ENCODE peak calls at places on chromosomes 13 and 19, in ten cellular contexts. L, S, Q, T, H, Y, A, V, F and P are unnamed samples.

GRCh38 chr13:36887758-36888521 is 32.1 kb downstream of the SMAD9 start:
- DNase-seq in S (no peak), A (no peak), Q (no peak), H (no peak), L (no peak), T (no peak), V (no peak), Y (no peak), F (no peak), P (no peak)

GRCh38 chr13:48185018-48185417 is 48.0 kb upstream of the ITM2B start:
- DNase-seq in L (no peak), Y (no peak), H (no peak), A (no peak), Q (peak; percentile 14), F (no peak), T (no peak), V (no peak), S (no peak), P (no peak)

GRCh38 chr19:29745253-29745652 is 30.2 kb upstream of the C19orf12 start:
- DNase-seq in Q (no peak), H (no peak), A (no peak), S (no peak), Y (peak; percentile 37), F (no peak), V (no peak), L (no peak), T (no peak), P (no peak)

GRCh38 chr13:31944262-31945160 is 87.1 kb upstream of the FRY start:
- DNase-seq in F (no peak), Y (no peak), Q (no peak), H (no peak), A (no peak), S (no peak), L (no peak), T (no peak), V (no peak), P (no peak)

GRCh38 chr13:96817336-96817941 is 176.8 kb downstream of the OXGR1 start:
- DNase-seq in S (no peak), T (peak; percentile 25), H (no peak), Y (no peak), A (no peak), F (no peak), Q (peak; percentile 34), L (no peak), V (no peak), P (no peak)

GRCh38 chr19:30113182-30113581 is 171.1 kb downstream of the URI1 start:
- DNase-seq in T (no peak), S (no peak), V (no peak), A (no peak), Q (no peak), L (no peak), F (no peak), H (no peak), Y (no peak), P (no peak)

GRCh38 chr13:79492313-79492798 is 11.4 kb downstream of the NDFIP2 start:
- DNase-seq in T (peak; percentile 62), F (no peak), V (peak; percentile 28), L (no peak), Y (no peak), S (no peak), A (no peak), Q (peak; percentile 55), H (no peak), P (no peak)

GRCh38 chr13:110113284-110113764 is 193.6 kb downstream of the COL4A1 start:
- DNase-seq in Y (no peak), A (no peak), L (no peak), S (no peak), F (no peak), V (no peak), T (peak; percentile 90), H (peak; percentile 78), Q (peak; percentile 93), P (no peak)

GRCh38 chr19:7072541-7072940 is 3.0 kb downstream of the ZNF557 start:
- DNase-seq in Y (no peak), T (no peak), V (no peak), H (no peak), Q (no peak), L (no peak), S (no peak), F (no peak), A (no peak), P (no peak)

GRCh38 chr19:1163934-1164683 is 10.0 kb downstream of the SBNO2 start:
- DNase-seq in S (no peak), A (no peak), H (peak; percentile 85), Y (peak; percentile 78), Q (no peak), F (no peak), T (no peak), L (no peak), V (no peak), P (no peak)

GRCh38 chr19:12938536-12939291 is at the start of gene CALR:
- DNase-seq in A (no peak), V (no peak), T (no peak), F (no peak), Y (no peak), Q (peak; percentile 43), S (peak; percentile 52), L (no peak), H (peak; percentile 78), P (no peak)

GRCh38 chr13:110641055-110642015 is 26.0 kb downstream of the NAXD start:
- DNase-seq in A (no peak), F (no peak), S (peak; percentile 67), T (no peak), L (peak; percentile 47), H (no peak), V (no peak), Q (no peak), Y (no peak), P (no peak)

GRCh38 chr19:17311455-17312248 is 2.3 kb downstream of the DDA1 start:
- DNase-seq in V (no peak), H (no peak), A (no peak), T (peak; percentile 63), F (no peak), L (no peak), S (no peak), Q (peak; percentile 77), Y (no peak), P (no peak)

GRCh38 chr13:51643882-51644281 is 59.6 kb downstream of the WDFY2 start:
- DNase-seq in S (no peak), F (peak; percentile 62), Q (peak; percentile 86), A (no peak), H (no peak), Y (no peak), L (no peak), V (no peak), T (peak; percentile 94), P (no peak)

GRCh38 chr13:93862259-93862658 is 617.2 kb downstream of the DCT start:
- DNase-seq in V (no peak), T (no peak), L (no peak), H (no peak), Q (no peak), F (no peak), S (no peak), Y (no peak), A (no peak), P (no peak)

GRCh38 chr13:75418997-75419396 is 63.0 kb downstream of the TBC1D4 start:
- DNase-seq in A (no peak), T (no peak), L (no peak), Q (no peak), F (no peak), S (no peak), Y (no peak), V (no peak), H (no peak), P (no peak)

GRCh38 chr13:109804654-109805053 is 18.3 kb upstream of the IRS2 start:
- DNase-seq in H (no peak), L (no peak), Y (peak; percentile 39), F (no peak), S (no peak), T (no peak), A (no peak), V (no peak), Q (no peak), P (no peak)

GRCh38 chr19:22530042-22530441 is 104.1 kb upstream of the ZNF492 start:
- DNase-seq in H (no peak), Y (no peak), T (no peak), Q (no peak), F (no peak), A (no peak), S (no peak), L (no peak), V (no peak), P (no peak)

GRCh38 chr13:105266615-105267014 is 1268.8 kb downstream of the EFNB2 start:
- DNase-seq in H (no peak), Q (no peak), A (no peak), Y (no peak), V (no peak), F (no peak), T (no peak), L (no peak), S (no peak), P (no peak)

GRCh38 chr19:29806098-29806866 is 5.5 kb upstream of the CCNE1 start:
- DNase-seq in Q (no peak), V (no peak), A (no peak), F (no peak), T (no peak), S (peak; percentile 10), L (peak; percentile 67), H (peak; percentile 72), Y (peak; percentile 87), P (no peak)

GRCh38 chr13:113855931-113856715 is 7.8 kb downstream of the GAS6 start:
- DNase-seq in V (no peak), H (no peak), L (no peak), A (no peak), Q (no peak), Y (peak; percentile 51), F (no peak), T (no peak), S (no peak), P (no peak)

GRCh38 chr19:58182577-58182988 is 278 bp upstream of the ZNF274 start:
- DNase-seq in A (peak; percentile 70), S (no peak), L (no peak), T (no peak), Y (no peak), H (no peak), F (no peak), V (peak; percentile 80), Q (no peak), P (peak; percentile 71)

GRCh38 chr19:10961763-10962536 is 1.1 kb downstream of the SMARCA4 start:
- DNase-seq in Q (peak; percentile 19), F (no peak), H (no peak), L (no peak), S (no peak), A (no peak), T (no peak), V (no peak), Y (no peak), P (no peak)

GRCh38 chr13:88704600-88705275 is 1033.6 kb downstream of the SLITRK5 start:
- DNase-seq in S (no peak), L (no peak), V (no peak), Y (no peak), F (no peak), H (no peak), Q (no peak), T (no peak), A (no peak), P (no peak)

GRCh38 chr19:46392252-46392801 is 21.0 kb downstream of the CCDC8 start:
- DNase-seq in Y (peak; percentile 67), H (no peak), T (no peak), V (no peak), L (no peak), A (no peak), F (no peak), S (no peak), Q (no peak), P (no peak)

GRCh38 chr19:6023085-6023682 is 45.2 kb upstream of the RANBP3 start:
- DNase-seq in H (peak; percentile 53), A (no peak), V (no peak), F (no peak), L (no peak), Q (peak; percentile 71), S (no peak), T (peak; percentile 59), Y (peak; percentile 70), P (no peak)

GRCh38 chr19:28465317-28466086 is 747.4 kb downstream of the UQCRFS1 start:
- DNase-seq in A (no peak), Q (peak; percentile 14), F (no peak), S (no peak), Y (no peak), V (no peak), L (no peak), T (peak; percentile 17), H (no peak), P (no peak)

GRCh38 chr13:44578064-44578394 is 1.9 kb upstream of the TSC22D1 start:
- DNase-seq in V (no peak), Y (no peak), L (no peak), T (peak; percentile 17), H (no peak), A (no peak), F (no peak), S (peak; percentile 50), Q (no peak), P (no peak)